ENCODE peak calls at places on chromosomes 11 and 22, in six cellular contexts. V is glutamatergic neuron, G is transverse colon, C is ovary, Y is natural killer cell, Z is AG09309. R is an unnamed sample.

GRCh38 chr11:105867742-105868141 is 154.3 kb downstream of the MSANTD4 start:
- DNase-seq in V (no peak), G (no peak), C (no peak), Y (no peak), Z (no peak), R (no peak)

GRCh38 chr11:71500601-71501021 is 26.5 kb upstream of the KRTAP5-7 start:
- DNase-seq in V (no peak), G (no peak), C (no peak), Y (no peak), Z (no peak), R (no peak)

GRCh38 chr22:40056163-40056958 is 61.6 kb downstream of the FAM83F start:
- DNase-seq in V (no peak), G (no peak), C (no peak), Y (no peak), Z (no peak), R (no peak)

GRCh38 chr11:2196970-2197770 is 25.6 kb upstream of the TH start:
- DNase-seq in V (peak; percentile 91), G (peak; percentile 83), C (peak; percentile 75), Y (peak; percentile 74), Z (no peak), R (peak; percentile 61)

GRCh38 chr22:22195265-22196017 is 49.1 kb upstream of the VPREB1 start:
- DNase-seq in V (peak; percentile 78), G (peak; percentile 87), C (no peak), Y (peak; percentile 65), Z (no peak), R (peak; percentile 79)

GRCh38 chr22:35418726-35419125 is 18.8 kb downstream of the MCM5 start:
- DNase-seq in V (no peak), G (no peak), C (no peak), Y (no peak), Z (no peak), R (no peak)

GRCh38 chr11:44865866-44866272 is 84.8 kb downstream of the TP53I11 start:
- DNase-seq in V (no peak), G (no peak), C (no peak), Y (no peak), Z (no peak), R (no peak)

GRCh38 chr11:10443152-10443551 is 11.9 kb upstream of the AMPD3 start:
- DNase-seq in V (no peak), G (no peak), C (no peak), Y (no peak), Z (no peak), R (no peak)

GRCh38 chr11:128630367-128631230 is 43.2 kb upstream of the ETS1 start:
- DNase-seq in V (peak; percentile 87), G (peak; percentile 94), C (peak; percentile 94), Y (peak; percentile 90), Z (peak; percentile 53), R (peak; percentile 86)

GRCh38 chr11:253160-253885 is 16.5 kb downstream of the PSMD13 start:
- DNase-seq in V (no peak), G (no peak), C (no peak), Y (no peak), Z (no peak), R (no peak)

GRCh38 chr11:252666-253065 is 15.9 kb downstream of the PSMD13 start:
- DNase-seq in V (no peak), G (no peak), C (no peak), Y (no peak), Z (no peak), R (no peak)

GRCh38 chr11:255816-256215 is 19.0 kb downstream of the PSMD13 start:
- DNase-seq in V (no peak), G (no peak), C (no peak), Y (no peak), Z (no peak), R (no peak)

GRCh38 chr11:255176-255575 is 18.4 kb downstream of the PSMD13 start:
- DNase-seq in V (no peak), G (no peak), C (no peak), Y (no peak), Z (no peak), R (no peak)

GRCh38 chr11:253886-254270 is 17.1 kb downstream of the PSMD13 start:
- DNase-seq in V (no peak), G (no peak), C (no peak), Y (no peak), Z (no peak), R (no peak)
- TF ChIP-seq CTCF in V (no peak), G (no peak), C (no peak), Y (no peak), Z (no peak), R (no peak)

GRCh38 chr11:114397349-114397982 is 2.8 kb downstream of the C11orf71 start:
- DNase-seq in V (no peak), G (no peak), C (no peak), Y (no peak), Z (no peak), R (no peak)

GRCh38 chr11:114399490-114399889 is 821 bp downstream of the C11orf71 start:
- DNase-seq in V (no peak), G (no peak), C (no peak), Y (no peak), Z (no peak), R (no peak)

GRCh38 chr11:114398303-114398920 is 1.9 kb downstream of the C11orf71 start:
- DNase-seq in V (no peak), G (no peak), C (no peak), Y (no peak), Z (no peak), R (no peak)

GRCh38 chr11:114392735-114393667 is 7.3 kb downstream of the C11orf71 start:
- DNase-seq in V (no peak), G (no peak), C (no peak), Y (no peak), Z (no peak), R (no peak)

DNA sequence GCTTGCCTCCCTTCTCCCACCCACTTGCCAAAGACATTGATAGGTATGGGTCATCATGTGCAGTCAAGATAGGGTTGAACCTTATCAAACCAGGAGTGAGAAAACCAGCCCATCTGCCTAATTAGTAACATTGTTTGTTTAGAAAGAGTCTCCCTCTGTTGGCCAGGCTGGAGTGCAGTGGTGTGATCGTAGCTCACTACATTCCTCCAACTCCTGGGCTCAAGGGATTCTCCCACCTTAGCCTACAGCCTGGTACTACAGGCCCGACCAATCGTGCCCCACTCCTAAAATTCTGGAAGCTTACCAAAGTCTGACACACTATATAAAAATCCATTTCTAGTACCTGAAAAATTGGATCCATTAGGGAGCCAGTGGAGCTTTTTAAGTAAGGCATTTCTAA is 4.5 kb downstream of the C11orf71 start:
- DNase-seq in V (no peak), G (no peak), C (no peak), Y (no peak), Z (no peak), R (no peak)
- TF ChIP-seq CTCF in V (no peak), G (no peak), C (no peak), Y (no peak), Z (peak; percentile 48), R (no peak)

GRCh38 chr11:257766-258493 is 20.3 kb upstream of the NLRP6 start:
- DNase-seq in V (no peak), G (no peak), C (no peak), Y (no peak), Z (no peak), R (no peak)
- TF ChIP-seq CTCF in V (no peak), G (no peak), C (no peak), Y (no peak), Z (peak; percentile 27), R (no peak)

GRCh38 chr11:9228086-9228485 is 37.1 kb downstream of the DENND5A start:
- DNase-seq in V (no peak), G (no peak), C (no peak), Y (no peak), Z (no peak), R (no peak)
- TF ChIP-seq CTCF in V (no peak), G (no peak), C (no peak), Y (no peak), Z (no peak), R (no peak)

DNA sequence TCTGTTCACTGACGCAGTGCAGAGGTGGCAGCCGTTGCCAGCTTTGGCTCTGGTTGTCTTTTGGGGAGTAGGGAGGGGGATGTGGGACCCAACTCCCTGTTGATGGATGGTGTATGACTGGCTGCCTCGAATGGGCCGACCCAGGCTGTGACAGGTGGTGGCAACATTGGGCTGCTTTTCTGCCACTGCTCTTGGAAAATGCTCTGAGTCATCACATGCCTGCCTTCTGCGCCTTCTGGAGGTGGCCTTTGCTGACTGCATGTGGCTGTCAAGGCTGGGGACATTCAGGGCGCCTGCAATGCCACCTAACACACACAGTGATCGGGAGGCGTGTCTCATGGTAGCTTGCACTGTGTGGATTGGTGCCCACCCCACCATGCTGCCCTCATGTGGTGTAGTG is 27.1 kb upstream of the B3GAT1 start:
- DNase-seq in V (no peak), G (peak; percentile 19), C (no peak), Y (no peak), Z (no peak), R (no peak)
- TF ChIP-seq CTCF in V (no peak), G (no peak), C (no peak), Y (no peak), Z (no peak), R (no peak)